ENCODE peak calls at places on chromosomes 6 and 20, in four cellular contexts. One of them, this sample, is unnamed.

GRCh38 chr6:28281288-28282064 is at the start of gene PGBD1:
- DNase-seq in cardiac muscle cell: peak; percentile 85
- DNase-seq in lung: peak; percentile 73
- DNase-seq in kidney: peak; percentile 89
- DNase-seq in this sample: peak; percentile 72

GRCh38 chr6:143501851-143502250 is 9.7 kb downstream of the FUCA2 start:
- DNase-seq in cardiac muscle cell: no peak
- DNase-seq in lung: no peak
- DNase-seq in kidney: no peak
- DNase-seq in this sample: no peak

GRCh38 chr6:166435574-166435973 is 52.8 kb upstream of the MPC1 start:
- DNase-seq in cardiac muscle cell: no peak
- DNase-seq in lung: no peak
- DNase-seq in kidney: no peak
- DNase-seq in this sample: no peak

GRCh38 chr6:7991992-7992815 is 72.0 kb downstream of the BLOC1S5 start:
- DNase-seq in cardiac muscle cell: peak; percentile 94
- DNase-seq in lung: no peak
- DNase-seq in kidney: no peak
- DNase-seq in this sample: no peak

GRCh38 chr6:70956451-70957283 is at the start of gene B3GAT2:
- DNase-seq in cardiac muscle cell: peak; percentile 25
- DNase-seq in lung: no peak
- DNase-seq in kidney: peak; percentile 73
- DNase-seq in this sample: peak; percentile 19

GRCh38 chr6:126017668-126018067 is 31.3 kb downstream of the TRMT11 start:
- DNase-seq in cardiac muscle cell: no peak
- DNase-seq in lung: no peak
- DNase-seq in kidney: no peak
- DNase-seq in this sample: no peak

GRCh38 chr20:51400051-51400926 is 142.2 kb downstream of the NFATC2 start:
- DNase-seq in cardiac muscle cell: no peak
- DNase-seq in lung: no peak
- DNase-seq in kidney: no peak
- DNase-seq in this sample: no peak

GRCh38 chr20:22827916-22828315 is 207.2 kb upstream of the SSTR4 start:
- DNase-seq in cardiac muscle cell: no peak
- DNase-seq in lung: no peak
- DNase-seq in kidney: no peak
- DNase-seq in this sample: no peak

GRCh38 chr6:160974304-160974771 is 17.2 kb upstream of the MAP3K4 start:
- DNase-seq in cardiac muscle cell: peak; percentile 95
- DNase-seq in lung: no peak
- DNase-seq in kidney: peak; percentile 77
- DNase-seq in this sample: no peak

GRCh38 chr6:28349344-28349891 is 329 bp upstream of the ZKSCAN3 start:
- DNase-seq in cardiac muscle cell: no peak
- DNase-seq in lung: no peak
- DNase-seq in kidney: no peak
- DNase-seq in this sample: no peak

GRCh38 chr6:17813561-17813960 is 106.8 kb upstream of the NUP153 start:
- DNase-seq in cardiac muscle cell: no peak
- DNase-seq in lung: no peak
- DNase-seq in kidney: no peak
- DNase-seq in this sample: no peak

GRCh38 chr6:148272597-148272996 is 70.0 kb upstream of the SASH1 start:
- DNase-seq in cardiac muscle cell: peak; percentile 64
- DNase-seq in lung: no peak
- DNase-seq in kidney: no peak
- DNase-seq in this sample: no peak

GRCh38 chr20:25494506-25495188 is 87.2 kb downstream of the GINS1 start:
- DNase-seq in cardiac muscle cell: no peak
- DNase-seq in lung: no peak
- DNase-seq in kidney: peak; percentile 54
- DNase-seq in this sample: no peak

GRCh38 chr20:17782768-17783167 is 83.0 kb downstream of the BANF2 start:
- DNase-seq in cardiac muscle cell: no peak
- DNase-seq in lung: no peak
- DNase-seq in kidney: no peak
- DNase-seq in this sample: no peak

GRCh38 chr6:107957165-107957908 is 671 bp downstream of the SEC63 start:
- DNase-seq in cardiac muscle cell: peak; percentile 85
- DNase-seq in lung: peak; percentile 58
- DNase-seq in kidney: peak; percentile 79
- DNase-seq in this sample: no peak

GRCh38 chr6:132612449-132613116 is 11.5 kb downstream of the TAAR2 start:
- DNase-seq in cardiac muscle cell: no peak
- DNase-seq in lung: no peak
- DNase-seq in kidney: no peak
- DNase-seq in this sample: no peak

GRCh38 chr6:19664050-19664449 is 173.1 kb upstream of the ID4 start:
- DNase-seq in cardiac muscle cell: no peak
- DNase-seq in lung: no peak
- DNase-seq in kidney: no peak
- DNase-seq in this sample: no peak

GRCh38 chr6:109515781-109516409 is 32.9 kb upstream of the ZBTB24 start:
- DNase-seq in cardiac muscle cell: no peak
- DNase-seq in lung: no peak
- DNase-seq in kidney: no peak
- DNase-seq in this sample: no peak

GRCh38 chr6:151095538-151096254 is 144.1 kb upstream of the AKAP12 start:
- DNase-seq in cardiac muscle cell: no peak
- DNase-seq in lung: no peak
- DNase-seq in kidney: no peak
- DNase-seq in this sample: no peak

GRCh38 chr6:17612048-17612447 is 11.9 kb downstream of the FAM8A1 start:
- DNase-seq in cardiac muscle cell: no peak
- DNase-seq in lung: no peak
- DNase-seq in kidney: no peak
- DNase-seq in this sample: no peak

GRCh38 chr6:150076196-150076893 is 7.4 kb upstream of the ULBP3 start:
- DNase-seq in cardiac muscle cell: no peak
- DNase-seq in lung: no peak
- DNase-seq in kidney: no peak
- DNase-seq in this sample: no peak
- TF ChIP-seq CTCF in cardiac muscle cell: no peak
- TF ChIP-seq CTCF in lung: no peak
- TF ChIP-seq CTCF in kidney: no peak
- TF ChIP-seq CTCF in this sample: peak; percentile 25

GRCh38 chr6:169073311-169073710 is 180.3 kb downstream of the THBS2 start:
- DNase-seq in cardiac muscle cell: peak; percentile 92
- DNase-seq in lung: no peak
- DNase-seq in kidney: no peak
- DNase-seq in this sample: no peak
- TF ChIP-seq CTCF in cardiac muscle cell: no peak
- TF ChIP-seq CTCF in lung: no peak
- TF ChIP-seq CTCF in kidney: no peak
- TF ChIP-seq CTCF in this sample: no peak

DNA sequence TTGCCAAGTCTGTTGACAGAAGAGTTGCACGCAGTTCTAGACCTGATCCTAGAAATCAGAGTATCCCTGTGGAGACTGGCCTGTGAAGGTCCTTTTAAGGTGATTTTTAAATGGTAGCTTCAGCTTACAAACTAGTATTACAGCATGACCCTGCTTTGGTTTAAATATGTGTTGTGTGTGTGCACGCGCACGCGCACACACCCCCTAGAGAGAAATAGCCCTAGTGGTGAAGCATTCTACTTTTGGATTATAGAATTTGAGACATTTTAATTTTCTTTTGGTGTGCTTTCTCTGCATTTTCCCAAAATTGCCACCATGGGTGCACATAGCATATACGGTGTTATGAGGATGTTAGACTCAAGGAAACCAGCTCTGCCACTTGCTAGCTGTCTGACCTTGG is 19.4 kb downstream of the RIMS4 start:
- DNase-seq in cardiac muscle cell: no peak
- DNase-seq in lung: no peak
- DNase-seq in kidney: no peak
- DNase-seq in this sample: no peak
- TF ChIP-seq CTCF in cardiac muscle cell: no peak
- TF ChIP-seq CTCF in lung: no peak
- TF ChIP-seq CTCF in kidney: no peak
- TF ChIP-seq CTCF in this sample: no peak

DNA sequence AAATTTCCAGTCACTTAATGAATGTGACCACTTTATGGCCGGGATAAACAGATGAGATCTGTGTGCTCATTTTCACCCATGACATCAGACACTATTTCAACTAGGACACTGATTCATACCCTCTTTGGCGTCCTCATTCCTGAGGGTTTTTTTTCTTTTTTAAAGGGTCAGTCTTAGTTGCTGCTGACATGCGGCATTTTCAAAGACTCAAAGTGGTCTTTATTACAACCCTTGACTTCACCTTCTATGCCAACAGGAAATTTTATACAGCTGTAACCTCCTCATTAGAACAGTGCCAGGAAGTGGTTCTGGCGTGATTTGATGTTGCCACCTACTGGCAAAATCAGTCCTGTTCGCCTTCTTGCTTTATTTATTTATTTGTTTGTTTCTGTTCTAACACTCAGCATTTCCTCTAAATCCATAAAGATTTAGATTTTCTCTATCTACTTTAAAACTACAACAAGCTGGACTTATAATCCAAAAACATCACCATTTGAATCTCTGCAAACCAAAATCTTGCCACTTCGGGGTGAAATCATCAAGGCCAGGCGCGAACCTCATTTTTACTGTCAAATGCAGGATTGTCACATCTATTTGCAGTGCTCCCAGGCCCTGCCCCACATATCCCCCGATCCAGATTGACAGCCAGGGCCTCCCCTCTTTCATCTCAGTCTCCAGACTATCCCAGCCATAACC is 77.7 kb downstream of the C6orf118 start:
- DNase-seq in cardiac muscle cell: peak; percentile 72
- DNase-seq in lung: no peak
- DNase-seq in kidney: no peak
- DNase-seq in this sample: no peak
- TF ChIP-seq CTCF in cardiac muscle cell: peak; percentile 62
- TF ChIP-seq CTCF in lung: no peak
- TF ChIP-seq CTCF in kidney: peak; percentile 45
- TF ChIP-seq CTCF in this sample: peak; percentile 68

DNA sequence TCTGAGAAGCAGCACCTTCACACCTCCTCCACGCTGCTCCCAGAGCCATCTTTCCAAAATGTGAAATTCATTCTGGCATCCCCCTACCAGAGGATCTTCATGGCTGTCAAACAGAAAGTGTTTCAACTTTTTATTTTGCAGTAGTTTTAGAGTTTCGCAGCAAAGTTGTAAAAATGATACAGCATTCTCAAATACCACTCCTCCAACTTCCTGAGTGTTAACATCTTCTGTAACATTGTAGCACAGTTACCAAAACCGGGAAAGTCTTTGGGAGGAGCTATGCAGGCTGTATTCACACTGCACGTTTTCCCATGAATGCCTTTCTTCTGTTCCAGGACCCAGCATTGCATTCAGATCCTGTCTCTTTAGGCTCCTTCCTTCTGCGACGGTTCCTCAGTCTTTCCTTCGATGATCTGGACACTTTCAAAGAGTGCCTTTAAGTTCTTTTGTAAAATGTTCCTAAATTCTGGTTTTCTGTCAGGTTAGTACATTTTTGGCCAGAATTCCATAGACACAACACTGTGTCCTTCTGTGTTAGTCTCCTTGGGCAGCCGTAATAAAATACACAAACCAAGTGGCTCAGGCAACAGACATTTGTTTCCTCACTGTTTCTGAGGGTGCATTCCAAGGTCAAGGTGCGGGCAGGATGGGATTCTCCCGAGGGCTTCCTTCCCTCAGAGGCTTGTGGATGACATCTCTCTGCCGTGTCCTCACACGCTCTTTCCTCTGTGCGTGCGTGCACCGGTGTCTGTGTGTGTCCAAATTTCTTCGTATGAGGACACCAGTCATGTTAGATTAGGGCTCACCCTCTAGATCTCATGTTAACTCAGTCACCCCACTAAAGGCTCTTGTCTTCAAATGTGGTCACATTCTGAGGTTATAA is 30.3 kb downstream of the CDYL start:
- DNase-seq in cardiac muscle cell: no peak
- DNase-seq in lung: no peak
- DNase-seq in kidney: no peak
- DNase-seq in this sample: no peak
- TF ChIP-seq CTCF in cardiac muscle cell: no peak
- TF ChIP-seq CTCF in lung: no peak
- TF ChIP-seq CTCF in kidney: no peak
- TF ChIP-seq CTCF in this sample: no peak

DNA sequence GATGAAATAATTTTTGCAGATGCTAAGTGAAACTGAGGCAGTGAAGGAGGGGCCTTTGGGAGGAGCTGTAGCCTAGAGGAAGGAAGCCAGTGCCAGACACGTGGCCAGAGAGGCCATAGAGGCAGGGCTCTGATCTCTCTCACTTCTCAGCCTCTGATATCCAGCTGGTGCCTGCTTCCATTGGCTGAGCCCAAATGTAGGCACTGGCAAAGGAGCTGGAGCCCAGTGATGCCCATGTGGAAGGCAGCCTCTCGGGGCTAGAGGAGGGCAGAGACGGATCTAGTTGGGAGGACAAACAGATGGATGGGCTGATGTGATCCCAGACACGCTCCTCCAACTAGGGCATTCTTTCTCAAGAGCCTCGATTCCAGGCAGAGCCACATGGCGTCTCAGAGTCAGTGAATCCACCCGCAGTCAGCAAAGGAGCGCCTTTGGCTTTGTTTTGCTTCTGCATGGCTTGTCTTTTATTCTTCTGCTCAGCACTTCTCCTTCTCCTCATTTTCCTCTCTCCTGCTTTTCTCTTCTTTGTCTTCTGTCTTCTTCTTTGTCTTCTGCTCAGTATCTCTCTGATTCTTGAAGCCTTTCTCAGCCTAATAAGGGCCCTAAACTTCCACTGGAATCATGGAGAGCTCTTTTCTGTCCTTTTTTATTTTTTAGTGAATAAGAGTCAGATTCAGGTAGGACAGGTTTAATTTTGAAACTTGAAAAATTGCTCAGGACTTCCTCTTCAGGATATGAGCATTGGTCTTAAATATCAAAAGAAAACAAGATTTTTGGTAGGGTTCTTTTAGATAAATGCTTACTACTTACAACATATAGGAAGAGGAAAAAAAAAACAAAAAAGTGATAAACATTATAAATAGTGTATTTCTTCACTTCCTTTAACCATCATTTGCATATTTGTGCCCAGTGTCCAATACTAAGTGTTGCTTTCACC is 41.8 kb downstream of the CYP24A1 start:
- DNase-seq in cardiac muscle cell: peak; percentile 10
- DNase-seq in lung: no peak
- DNase-seq in kidney: no peak
- DNase-seq in this sample: no peak
- TF ChIP-seq CTCF in cardiac muscle cell: no peak
- TF ChIP-seq CTCF in lung: no peak
- TF ChIP-seq CTCF in kidney: no peak
- TF ChIP-seq CTCF in this sample: no peak

GRCh38 chr20:62475819-62476073 is at the start of gene GATA5:
- DNase-seq in cardiac muscle cell: no peak
- DNase-seq in lung: no peak
- DNase-seq in kidney: no peak
- DNase-seq in this sample: no peak

GRCh38 chr20:62476074-62476838 is 461 bp upstream of the GATA5 start:
- DNase-seq in cardiac muscle cell: no peak
- DNase-seq in lung: no peak
- DNase-seq in kidney: peak; percentile 89
- DNase-seq in this sample: peak; percentile 33

GRCh38 chr20:62479218-62479617 is 3.4 kb upstream of the GATA5 start:
- DNase-seq in cardiac muscle cell: no peak
- DNase-seq in lung: no peak
- DNase-seq in kidney: no peak
- DNase-seq in this sample: no peak

GRCh38 chr20:62480318-62480717 is 4.5 kb upstream of the GATA5 start:
- DNase-seq in cardiac muscle cell: peak; percentile 23
- DNase-seq in lung: no peak
- DNase-seq in kidney: no peak
- DNase-seq in this sample: no peak

GRCh38 chr20:62477669-62478450 is 2.1 kb upstream of the GATA5 start:
- DNase-seq in cardiac muscle cell: no peak
- DNase-seq in lung: no peak
- DNase-seq in kidney: no peak
- DNase-seq in this sample: no peak
- TF ChIP-seq CTCF in cardiac muscle cell: peak; percentile 17
- TF ChIP-seq CTCF in lung: no peak
- TF ChIP-seq CTCF in kidney: no peak
- TF ChIP-seq CTCF in this sample: peak; percentile 37

This sample was measured in progenitor cell of endocrine pancreas.